ENCODE peak calls at places on chromosomes 13 and 19, in seven cellular contexts. U, B, X, N, D, R and P are unnamed samples.

GRCh38 chr13:67726979-67727378 is 496.8 kb upstream of the PCDH9 start:
- DNase-seq in U (no peak), B (no peak), X (no peak), N (no peak), D (no peak), R (no peak), P (no peak)

GRCh38 chr19:715347-715746 is 6.6 kb downstream of the PALM start:
- DNase-seq in U (no peak), B (no peak), X (no peak), N (no peak), D (no peak), R (no peak), P (no peak)

GRCh38 chr13:73421310-73421912 is 362.6 kb downstream of the KLF5 start:
- DNase-seq in U (no peak), B (no peak), X (no peak), N (peak), D (peak), R (no peak), P (no peak)

GRCh38 chr13:106314417-106314816 is 221.0 kb downstream of the EFNB2 start:
- DNase-seq in U (no peak), B (no peak), X (no peak), N (no peak), D (no peak), R (no peak), P (no peak)

GRCh38 chr19:30557927-30558557 is 185.9 kb downstream of the ZNF536 start:
- DNase-seq in U (no peak), B (no peak), X (no peak), N (no peak), D (no peak), R (peak), P (no peak)

GRCh38 chr19:45090598-45090997 is 2.4 kb upstream of the PPP1R37 start:
- DNase-seq in U (no peak), B (no peak), X (no peak), N (no peak), D (no peak), R (no peak), P (no peak)

GRCh38 chr13:106296723-106297122 is 238.7 kb downstream of the EFNB2 start:
- DNase-seq in U (no peak), B (no peak), X (no peak), N (no peak), D (no peak), R (no peak), P (no peak)

GRCh38 chr13:72638059-72638815 is 89.2 kb downstream of the MZT1 start:
- DNase-seq in U (no peak), B (no peak), X (no peak), N (no peak), D (no peak), R (no peak), P (no peak)

GRCh38 chr19:1259206-1259872 is 9.8 kb upstream of the CIRBP start:
- DNase-seq in U (peak), B (no peak), X (no peak), N (peak), D (peak), R (peak), P (no peak)

GRCh38 chr13:113170503-113170902 is 12.1 kb downstream of the PROZ start:
- DNase-seq in U (no peak), B (no peak), X (no peak), N (no peak), D (no peak), R (no peak), P (no peak)

GRCh38 chr13:36536546-36536945 is 104.3 kb downstream of the CCNA1 start:
- DNase-seq in U (no peak), B (no peak), X (no peak), N (no peak), D (no peak), R (no peak), P (no peak)

GRCh38 chr13:22893777-22894176 is 287.0 kb upstream of the SGCG start:
- DNase-seq in U (no peak), B (no peak), X (no peak), N (no peak), D (no peak), R (no peak), P (no peak)

GRCh38 chr19:36182612-36183454 is 30.6 kb upstream of the COX7A1 start:
- DNase-seq in U (no peak), B (no peak), X (no peak), N (peak), D (no peak), R (no peak), P (no peak)

GRCh38 chr13:23544668-23545067 is 25.5 kb upstream of the TNFRSF19 start:
- DNase-seq in U (no peak), B (no peak), X (no peak), N (no peak), D (no peak), R (no peak), P (no peak)

GRCh38 chr13:24274452-24274971 is 34.9 kb upstream of the C1QTNF9 start:
- DNase-seq in U (no peak), B (no peak), X (no peak), N (peak), D (no peak), R (no peak), P (peak)

GRCh38 chr19:18063463-18063862 is 23.3 kb downstream of the IL12RB1 start:
- DNase-seq in U (no peak), B (no peak), X (no peak), N (peak), D (no peak), R (no peak), P (no peak)

GRCh38 chr13:73338389-73338788 is 279.6 kb downstream of the KLF5 start:
- DNase-seq in U (no peak), B (no peak), X (no peak), N (peak), D (no peak), R (no peak), P (no peak)

GRCh38 chr13:64158910-64159309 is 2743.3 kb upstream of the PCDH20 start:
- DNase-seq in U (no peak), B (peak), X (no peak), N (peak), D (no peak), R (no peak), P (no peak)

GRCh38 chr13:33108620-33109019 is 92.4 kb downstream of the KL start:
- DNase-seq in U (no peak), B (peak), X (no peak), N (peak), D (no peak), R (no peak), P (no peak)

GRCh38 chr13:34657716-34658115 is 284.4 kb upstream of the NBEA start:
- DNase-seq in U (no peak), B (peak), X (no peak), N (no peak), D (no peak), R (no peak), P (no peak)

GRCh38 chr13:65540064-65540635 is 1690.0 kb downstream of the PCDH9 start:
- DNase-seq in U (no peak), B (peak), X (no peak), N (peak), D (no peak), R (no peak), P (no peak)

GRCh38 chr19:566403-566802 is 6.0 kb upstream of the BSG start:
- DNase-seq in U (no peak), B (peak), X (no peak), N (no peak), D (no peak), R (no peak), P (no peak)

GRCh38 chr19:38148337-38148736 is 75.7 kb downstream of the DPF1 start:
- DNase-seq in U (no peak), B (no peak), X (no peak), N (no peak), D (no peak), R (no peak), P (no peak)

GRCh38 chr13:42307461-42307860 is 35.5 kb downstream of the AKAP11 start:
- DNase-seq in U (no peak), B (no peak), X (no peak), N (no peak), D (no peak), R (no peak), P (no peak)

GRCh38 chr19:44755219-44755618 is 6.7 kb downstream of the BCL3 start:
- DNase-seq in U (no peak), B (no peak), X (no peak), N (no peak), D (no peak), R (no peak), P (no peak)

GRCh38 chr13:102317593-102317992 is 84.3 kb downstream of the FGF14 start:
- DNase-seq in U (peak), B (peak), X (no peak), N (peak), D (no peak), R (peak), P (no peak)

GRCh38 chr19:4455742-4456565 is 1.6 kb downstream of the UBXN6 start:
- DNase-seq in U (peak), B (peak), X (no peak), N (peak), D (no peak), R (no peak), P (no peak)

GRCh38 chr19:33799507-33799906 is 2.8 kb downstream of the KCTD15 start:
- DNase-seq in U (no peak), B (no peak), X (no peak), N (no peak), D (no peak), R (no peak), P (no peak)

GRCh38 chr13:111248822-111249221 is 71.6 kb upstream of the TEX29 start:
- DNase-seq in U (no peak), B (no peak), X (no peak), N (no peak), D (no peak), R (no peak), P (no peak)

GRCh38 chr13:41505209-41505835 is 48.0 kb downstream of the RGCC start:
- DNase-seq in U (no peak), B (peak), X (no peak), N (peak), D (no peak), R (no peak), P (no peak)

GRCh38 chr19:18845961-18846360 is 14.2 kb downstream of the UPF1 start:
- DNase-seq in U (no peak), B (no peak), X (no peak), N (no peak), D (no peak), R (no peak), P (no peak)

GRCh38 chr13:44309771-44310767 is 63.6 kb upstream of the SERP2 start:
- DNase-seq in U (peak), B (no peak), X (no peak), N (peak), D (no peak), R (no peak), P (no peak)

GRCh38 chr13:36815069-36815468 is 4.0 kb upstream of the RFXAP start:
- DNase-seq in U (no peak), B (no peak), X (no peak), N (peak), D (no peak), R (no peak), P (no peak)

GRCh38 chr19:14450168-14450874 is 17.2 kb downstream of the PKN1 start:
- DNase-seq in U (peak), B (peak), X (no peak), N (peak), D (peak), R (no peak), P (no peak)

GRCh38 chr13:27830010-27830409 is 37.7 kb downstream of the GSX1 start:
- DNase-seq in U (peak), B (peak), X (peak), N (peak), D (peak), R (no peak), P (no peak)

GRCh38 chr19:55369651-55370304 is 485 bp downstream of the IL11 start:
- DNase-seq in U (no peak), B (peak), X (no peak), N (peak), D (no peak), R (no peak), P (no peak)

GRCh38 chr19:8252922-8253589 is 43.9 kb downstream of the CERS4 start:
- DNase-seq in U (peak), B (peak), X (peak), N (peak), D (peak), R (peak), P (peak)